ENCODE peak calls at places on chromosomes 7 and 10, in ten cellular contexts. H is colonic mucosa, P is endothelial cell of umbilical vein, D is AG10803, K is nephron progenitor cell, Y is ovary, W is progenitor cell of endocrine pancreas, Q is foreskin fibroblast, T is fibroblast of pulmonary artery, R is H9. V is an unnamed sample.

GRCh38 chr10:19977097-19977521 is 160.9 kb downstream of the PLXDC2 start:
- DNase-seq in P (no peak), Y (no peak), W (no peak), R (no peak), Q (peak; percentile 1), T (no peak), K (no peak), H (no peak), D (no peak), V (no peak)

GRCh38 chr7:80847027-80847426 is 71.8 kb downstream of the SEMA3C start:
- DNase-seq in Q (peak; percentile 44), T (no peak), W (no peak), Y (no peak), H (no peak), K (no peak), D (no peak), P (no peak), R (no peak), V (no peak)

GRCh38 chr7:8724080-8724718 is 290.8 kb downstream of the NXPH1 start:
- DNase-seq in T (no peak), R (peak; percentile 64), Q (peak; percentile 1), K (peak; percentile 69), Y (no peak), P (no peak), H (peak; percentile 42), W (peak; percentile 36), D (no peak), V (no peak)

GRCh38 chr7:82204694-82205093 is 238.9 kb downstream of the CACNA2D1 start:
- DNase-seq in Y (no peak), H (no peak), P (no peak), R (no peak), K (no peak), Q (peak; percentile 57), T (peak; percentile 70), W (no peak), D (peak; percentile 73), V (no peak)

GRCh38 chr7:98314469-98314868 is 33.0 kb downstream of the BRI3 start:
- DNase-seq in H (no peak), W (no peak), Y (no peak), T (peak; percentile 40), Q (no peak), D (no peak), R (no peak), P (no peak), K (no peak), V (no peak)

GRCh38 chr7:158682456-158682855 is 22.1 kb downstream of the NCAPG2 start:
- DNase-seq in H (no peak), W (no peak), T (no peak), D (peak; percentile 28), Q (no peak), K (no peak), Y (no peak), R (no peak), P (no peak), V (no peak)

GRCh38 chr7:50690541-50691011 is 92.1 kb downstream of the GRB10 start:
- DNase-seq in W (no peak), P (no peak), Y (no peak), Q (peak; percentile 46), D (no peak), R (no peak), H (no peak), T (peak; percentile 53), K (no peak), V (no peak)

GRCh38 chr7:33091641-33092191 is 17.5 kb downstream of the RP9 start:
- DNase-seq in T (no peak), Q (no peak), H (no peak), W (no peak), P (no peak), D (no peak), K (no peak), Y (no peak), R (no peak), V (no peak)

GRCh38 chr10:119871881-119872609 is 598 bp downstream of the MCMBP start:
- DNase-seq in P (peak; percentile 52), W (peak; percentile 56), H (peak; percentile 74), R (peak; percentile 78), Y (peak; percentile 73), Q (peak; percentile 63), D (peak; percentile 35), T (peak; percentile 73), K (peak; percentile 54), V (peak; percentile 53)

GRCh38 chr10:124705817-124706461 is 38.2 kb downstream of the FAM53B start:
- DNase-seq in K (no peak), Y (peak; percentile 33), D (no peak), Q (no peak), W (no peak), R (no peak), H (no peak), T (peak; percentile 33), P (no peak), V (no peak)

GRCh38 chr10:3000063-3000462 is 67.3 kb upstream of the PFKP start:
- DNase-seq in H (no peak), P (no peak), Y (no peak), Q (no peak), D (no peak), W (no peak), K (no peak), R (no peak), T (no peak), V (no peak)

GRCh38 chr7:130356760-130357611 is 12.4 kb downstream of the CPA5 start:
- DNase-seq in W (no peak), K (no peak), T (peak; percentile 91), Q (peak; percentile 92), D (peak; percentile 85), H (no peak), P (no peak), R (no peak), Y (no peak), V (peak; percentile 86)

GRCh38 chr7:68785036-68785435 is 813.2 kb upstream of the AUTS2 start:
- DNase-seq in Y (no peak), T (no peak), R (no peak), H (no peak), P (no peak), Q (no peak), K (no peak), D (peak; percentile 23), W (no peak), V (peak; percentile 35)

GRCh38 chr10:79127151-79127961 is 58.6 kb downstream of the ZMIZ1 start:
- DNase-seq in Y (peak; percentile 81), W (peak; percentile 32), H (peak; percentile 67), K (no peak), T (peak; percentile 90), D (peak; percentile 72), Q (peak; percentile 77), P (peak; percentile 67), R (peak; percentile 81), V (peak; percentile 95)

DNA sequence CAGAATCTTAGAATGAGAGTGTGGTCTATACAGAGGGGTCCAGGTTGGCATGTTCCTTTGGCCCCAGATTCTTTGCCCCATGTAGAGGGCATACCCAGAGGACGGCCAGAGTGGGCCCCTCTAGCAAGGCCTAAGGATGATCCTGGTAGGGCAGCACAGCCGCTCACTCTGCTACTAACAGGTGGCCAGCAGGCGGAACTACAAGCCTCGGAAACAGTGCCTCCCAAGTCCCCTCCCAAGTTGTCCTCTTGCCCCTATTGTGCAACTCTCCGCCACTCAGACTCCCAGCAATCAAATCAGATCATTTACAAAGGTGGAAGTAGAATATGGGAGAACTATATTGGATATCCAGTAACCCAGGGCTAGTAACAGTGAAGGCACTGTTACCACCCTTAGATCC is 107.4 kb downstream of the STRA8 start:
- DNase-seq in R (peak; percentile 48), Y (no peak), H (peak; percentile 71), K (no peak), P (no peak), Q (no peak), W (no peak), T (no peak), D (no peak), V (no peak)
- TF ChIP-seq CTCF in R (peak; percentile 21), Y (no peak), H (no peak), K (no peak), P (no peak), Q (no peak), W (no peak), T (no peak), D (no peak), V (no peak)

DNA sequence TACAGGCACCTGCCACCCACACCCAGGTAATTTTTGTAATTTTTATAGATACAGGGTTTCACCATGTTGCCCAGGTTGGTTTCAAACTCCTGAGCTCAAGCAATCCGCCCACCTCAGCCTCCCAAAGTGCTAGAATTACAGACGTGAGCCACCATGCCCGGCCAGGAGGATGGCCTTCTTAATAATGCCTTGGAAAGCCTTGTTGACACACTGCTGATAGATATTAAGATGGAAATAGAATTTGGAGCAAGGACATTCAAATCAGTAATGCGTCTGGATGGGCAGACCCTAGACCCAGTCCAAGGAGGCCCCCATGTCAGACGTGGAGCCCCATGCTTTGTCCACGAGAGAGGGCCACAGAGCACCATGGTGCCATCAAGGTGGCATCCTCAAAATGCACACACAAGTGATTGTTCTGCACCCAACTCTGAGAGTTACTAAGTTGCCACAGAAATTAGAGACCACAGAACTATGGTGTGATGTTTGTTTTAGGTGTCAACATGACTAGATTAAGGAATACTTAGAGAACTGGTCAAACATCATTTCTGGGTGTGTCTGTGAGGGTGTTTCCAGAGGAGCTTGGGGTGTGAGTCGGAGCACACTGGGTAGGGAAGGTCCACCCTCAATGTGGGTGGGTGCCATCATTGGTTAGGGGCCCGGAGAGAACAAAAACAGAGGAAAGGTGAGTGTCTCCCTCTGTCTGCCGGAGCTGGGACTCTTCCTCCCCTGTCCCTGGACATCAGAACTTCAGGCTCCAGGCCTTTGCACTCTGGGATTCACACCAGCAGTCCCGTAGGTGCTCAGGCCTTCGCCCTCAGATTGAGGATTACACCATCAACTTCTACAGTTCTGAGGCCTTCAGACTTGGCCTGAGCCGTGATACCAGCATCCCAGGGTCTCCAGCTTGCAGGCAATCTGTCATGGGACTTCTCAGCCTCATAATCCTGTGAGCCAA is 34.5 kb downstream of the EBF3 start:
- DNase-seq in P (no peak), W (no peak), R (peak; percentile 50), H (no peak), Q (no peak), D (no peak), T (no peak), Y (peak; percentile 7), K (no peak), V (no peak)
- TF ChIP-seq CTCF in P (no peak), W (no peak), R (peak; percentile 68), H (no peak), Q (no peak), D (no peak), T (peak; percentile 13), Y (no peak), K (no peak), V (no peak)

DNA sequence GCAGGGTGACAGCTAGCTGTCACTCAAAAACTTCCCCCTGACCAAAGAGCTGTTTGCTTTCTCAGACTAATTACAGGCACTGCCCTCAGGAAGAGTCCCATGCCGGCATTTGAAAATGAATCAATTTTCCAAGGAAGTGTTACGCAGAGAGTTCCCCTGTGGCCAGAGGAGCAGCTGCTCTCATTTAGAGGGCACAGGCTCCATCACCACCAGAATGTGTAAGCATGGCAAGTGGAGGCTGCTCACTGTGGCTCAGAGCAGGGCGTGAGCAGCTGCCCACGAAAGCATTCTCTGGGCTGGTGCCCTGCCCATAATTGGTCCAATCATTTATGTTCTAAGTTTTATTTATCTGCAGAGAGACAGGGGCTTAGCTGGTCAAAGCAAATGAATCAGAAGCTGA is 202.2 kb downstream of the RAMP3 start:
- DNase-seq in T (no peak), K (no peak), P (no peak), W (no peak), Q (no peak), Y (no peak), H (no peak), R (no peak), D (no peak), V (no peak)
- TF ChIP-seq CTCF in T (no peak), K (no peak), P (no peak), W (no peak), Q (no peak), Y (no peak), H (no peak), R (no peak), D (no peak), V (no peak)

GRCh38 chr7:127704211-127704610 is 52.2 kb downstream of the SND1 start:
- DNase-seq in Y (no peak), P (no peak), K (no peak), T (no peak), W (no peak), R (no peak), H (no peak), Q (no peak), D (no peak), V (no peak)
- TF ChIP-seq CTCF in Y (no peak), P (no peak), K (no peak), T (no peak), W (no peak), R (no peak), H (no peak), Q (no peak), D (no peak), V (no peak)

V was measured in PC-9.